ENCODE peak calls at places on chromosomes 7 and 10, in eight cellular contexts. One of them, this sample, is unnamed.

GRCh38 chr10:110209399-110209925 is 2.1 kb downstream of the MXI1 start:
- DNase-seq in NCI-H2029: no peak
- DNase-seq in NCI-H1092: peak; percentile 2
- DNase-seq in left lobe of liver: peak; percentile 62
- DNase-seq in Right ventricle myocardium superior: no peak
- DNase-seq in HFFc6: peak; percentile 54
- DNase-seq in M059J: peak; percentile 80
- DNase-seq in GM04503: no peak
- DNase-seq in this sample: peak; percentile 59

GRCh38 chr10:62636825-62637248 is 167.7 kb upstream of the ADO start:
- DNase-seq in GM04503: no peak
- DNase-seq in HFFc6: no peak
- DNase-seq in Right ventricle myocardium superior: no peak
- DNase-seq in M059J: no peak
- DNase-seq in NCI-H2029: no peak
- DNase-seq in left lobe of liver: no peak
- DNase-seq in NCI-H1092: no peak
- DNase-seq in this sample: no peak

GRCh38 chr7:47299496-47299895 is 282.4 kb downstream of the TNS3 start:
- DNase-seq in NCI-H1092: no peak
- DNase-seq in Right ventricle myocardium superior: no peak
- DNase-seq in left lobe of liver: no peak
- DNase-seq in M059J: no peak
- DNase-seq in NCI-H2029: no peak
- DNase-seq in GM04503: no peak
- DNase-seq in HFFc6: no peak
- DNase-seq in this sample: no peak

GRCh38 chr10:130227883-130228282 is 91.7 kb downstream of the GLRX3 start:
- DNase-seq in NCI-H2029: no peak
- DNase-seq in GM04503: no peak
- DNase-seq in NCI-H1092: no peak
- DNase-seq in HFFc6: no peak
- DNase-seq in Right ventricle myocardium superior: no peak
- DNase-seq in left lobe of liver: no peak
- DNase-seq in M059J: no peak
- DNase-seq in this sample: no peak

GRCh38 chr7:45919231-45919825 is 1.7 kb downstream of the IGFBP3 start:
- DNase-seq in HFFc6: no peak
- DNase-seq in NCI-H2029: no peak
- DNase-seq in M059J: no peak
- DNase-seq in left lobe of liver: no peak
- DNase-seq in Right ventricle myocardium superior: no peak
- DNase-seq in NCI-H1092: no peak
- DNase-seq in GM04503: no peak
- DNase-seq in this sample: no peak

GRCh38 chr7:3157541-3158287 is 114.0 kb upstream of the CARD11 start:
- DNase-seq in HFFc6: no peak
- DNase-seq in NCI-H2029: no peak
- DNase-seq in NCI-H1092: no peak
- DNase-seq in M059J: peak; percentile 65
- DNase-seq in Right ventricle myocardium superior: no peak
- DNase-seq in left lobe of liver: no peak
- DNase-seq in GM04503: no peak
- DNase-seq in this sample: no peak

GRCh38 chr7:148402159-148402558 is 188.4 kb upstream of the C7orf33 start:
- DNase-seq in Right ventricle myocardium superior: no peak
- DNase-seq in HFFc6: no peak
- DNase-seq in left lobe of liver: no peak
- DNase-seq in GM04503: no peak
- DNase-seq in NCI-H1092: no peak
- DNase-seq in M059J: no peak
- DNase-seq in NCI-H2029: no peak
- DNase-seq in this sample: no peak

GRCh38 chr10:79320785-79321493 is 26.3 kb upstream of the PPIF start:
- DNase-seq in Right ventricle myocardium superior: peak; percentile 11
- DNase-seq in NCI-H2029: no peak
- DNase-seq in HFFc6: peak; percentile 98
- DNase-seq in M059J: peak; percentile 98
- DNase-seq in NCI-H1092: no peak
- DNase-seq in left lobe of liver: no peak
- DNase-seq in GM04503: peak; percentile 80
- DNase-seq in this sample: peak; percentile 84

GRCh38 chr7:117781707-117782106 is 91.5 kb downstream of the CTTNBP2 start:
- DNase-seq in HFFc6: no peak
- DNase-seq in Right ventricle myocardium superior: no peak
- DNase-seq in left lobe of liver: no peak
- DNase-seq in NCI-H1092: no peak
- DNase-seq in GM04503: no peak
- DNase-seq in NCI-H2029: no peak
- DNase-seq in M059J: peak; percentile 3
- DNase-seq in this sample: no peak

GRCh38 chr7:123024989-123025758 is 29.7 kb upstream of the TAS2R16 start:
- DNase-seq in Right ventricle myocardium superior: no peak
- DNase-seq in NCI-H1092: no peak
- DNase-seq in NCI-H2029: no peak
- DNase-seq in left lobe of liver: no peak
- DNase-seq in GM04503: no peak
- DNase-seq in HFFc6: no peak
- DNase-seq in M059J: peak; percentile 1
- DNase-seq in this sample: no peak

GRCh38 chr10:125316436-125316835 is 156.1 kb upstream of the CTBP2 start:
- DNase-seq in Right ventricle myocardium superior: no peak
- DNase-seq in GM04503: no peak
- DNase-seq in NCI-H1092: no peak
- DNase-seq in HFFc6: no peak
- DNase-seq in NCI-H2029: no peak
- DNase-seq in left lobe of liver: no peak
- DNase-seq in M059J: no peak
- DNase-seq in this sample: no peak

GRCh38 chr7:121081327-121081936 is 92.9 kb downstream of the CPED1 start:
- DNase-seq in GM04503: peak; percentile 63
- DNase-seq in left lobe of liver: no peak
- DNase-seq in NCI-H1092: peak; percentile 56
- DNase-seq in Right ventricle myocardium superior: no peak
- DNase-seq in HFFc6: peak; percentile 75
- DNase-seq in NCI-H2029: peak; percentile 27
- DNase-seq in M059J: peak; percentile 76
- DNase-seq in this sample: peak; percentile 44

GRCh38 chr10:77702166-77702565 is 64.6 kb upstream of the KCNMA1 start:
- DNase-seq in M059J: peak; percentile 86
- DNase-seq in HFFc6: peak; percentile 82
- DNase-seq in Right ventricle myocardium superior: no peak
- DNase-seq in NCI-H2029: no peak
- DNase-seq in NCI-H1092: no peak
- DNase-seq in GM04503: peak; percentile 46
- DNase-seq in left lobe of liver: no peak
- DNase-seq in this sample: peak; percentile 54

GRCh38 chr10:8389630-8390029 is 335.1 kb downstream of the GATA3 start:
- DNase-seq in NCI-H2029: no peak
- DNase-seq in HFFc6: no peak
- DNase-seq in left lobe of liver: no peak
- DNase-seq in NCI-H1092: no peak
- DNase-seq in GM04503: no peak
- DNase-seq in M059J: peak; percentile 89
- DNase-seq in Right ventricle myocardium superior: no peak
- DNase-seq in this sample: no peak

GRCh38 chr10:114043532-114044250 is at the start of gene ADRB1:
- DNase-seq in HFFc6: no peak
- DNase-seq in M059J: peak; percentile 69
- DNase-seq in GM04503: no peak
- DNase-seq in NCI-H2029: peak; percentile 40
- DNase-seq in Right ventricle myocardium superior: peak; percentile 95
- DNase-seq in NCI-H1092: peak; percentile 40
- DNase-seq in left lobe of liver: peak; percentile 59
- DNase-seq in this sample: peak; percentile 48

GRCh38 chr10:90592903-90593302 is 264.9 kb downstream of the HTR7 start:
- DNase-seq in Right ventricle myocardium superior: peak; percentile 44
- DNase-seq in left lobe of liver: no peak
- DNase-seq in M059J: peak; percentile 90
- DNase-seq in GM04503: no peak
- DNase-seq in HFFc6: no peak
- DNase-seq in NCI-H1092: peak; percentile 31
- DNase-seq in NCI-H2029: peak; percentile 12
- DNase-seq in this sample: peak; percentile 12

GRCh38 chr7:2838873-2839578 is 5.1 kb downstream of the GNA12 start:
- DNase-seq in left lobe of liver: no peak
- DNase-seq in Right ventricle myocardium superior: no peak
- DNase-seq in M059J: no peak
- DNase-seq in NCI-H1092: no peak
- DNase-seq in HFFc6: no peak
- DNase-seq in NCI-H2029: no peak
- DNase-seq in GM04503: no peak
- DNase-seq in this sample: no peak

GRCh38 chr7:81715984-81716588 is 53.8 kb downstream of the HGF start:
- DNase-seq in Right ventricle myocardium superior: no peak
- DNase-seq in HFFc6: peak; percentile 50
- DNase-seq in GM04503: no peak
- DNase-seq in NCI-H1092: peak; percentile 21
- DNase-seq in M059J: peak; percentile 77
- DNase-seq in NCI-H2029: no peak
- DNase-seq in left lobe of liver: no peak
- DNase-seq in this sample: no peak

GRCh38 chr10:121307411-121307980 is 290.7 kb downstream of the FGFR2 start:
- DNase-seq in M059J: peak; percentile 38
- DNase-seq in left lobe of liver: no peak
- DNase-seq in HFFc6: no peak
- DNase-seq in NCI-H2029: no peak
- DNase-seq in GM04503: no peak
- DNase-seq in Right ventricle myocardium superior: no peak
- DNase-seq in NCI-H1092: no peak
- DNase-seq in this sample: no peak

GRCh38 chr10:24418532-24418931 is 209.6 kb downstream of the KIAA1217 start:
- DNase-seq in NCI-H2029: no peak
- DNase-seq in NCI-H1092: no peak
- DNase-seq in HFFc6: no peak
- DNase-seq in left lobe of liver: no peak
- DNase-seq in Right ventricle myocardium superior: no peak
- DNase-seq in M059J: no peak
- DNase-seq in GM04503: no peak
- DNase-seq in this sample: no peak

GRCh38 chr10:5545778-5546710 is 21.3 kb downstream of the CALML3 start:
- DNase-seq in Right ventricle myocardium superior: peak; percentile 74
- DNase-seq in left lobe of liver: peak; percentile 42
- DNase-seq in HFFc6: peak; percentile 38
- DNase-seq in M059J: peak; percentile 88
- DNase-seq in GM04503: no peak
- DNase-seq in NCI-H1092: no peak
- DNase-seq in NCI-H2029: peak; percentile 78
- DNase-seq in this sample: no peak

GRCh38 chr7:3070908-3071307 is 27.2 kb upstream of the CARD11 start:
- DNase-seq in left lobe of liver: no peak
- DNase-seq in Right ventricle myocardium superior: no peak
- DNase-seq in NCI-H1092: no peak
- DNase-seq in M059J: no peak
- DNase-seq in HFFc6: no peak
- DNase-seq in NCI-H2029: no peak
- DNase-seq in GM04503: no peak
- DNase-seq in this sample: no peak

GRCh38 chr7:51456471-51457060 is 140.0 kb upstream of the COBL start:
- DNase-seq in left lobe of liver: no peak
- DNase-seq in Right ventricle myocardium superior: no peak
- DNase-seq in GM04503: no peak
- DNase-seq in NCI-H2029: no peak
- DNase-seq in M059J: no peak
- DNase-seq in HFFc6: no peak
- DNase-seq in NCI-H1092: no peak
- DNase-seq in this sample: no peak

GRCh38 chr7:43553999-43554398 is 28.9 kb upstream of the STK17A start:
- DNase-seq in left lobe of liver: no peak
- DNase-seq in Right ventricle myocardium superior: no peak
- DNase-seq in NCI-H1092: no peak
- DNase-seq in GM04503: no peak
- DNase-seq in HFFc6: no peak
- DNase-seq in M059J: peak; percentile 34
- DNase-seq in NCI-H2029: no peak
- DNase-seq in this sample: peak; percentile 52

GRCh38 chr7:51325231-51325630 is 8.6 kb upstream of the COBL start:
- DNase-seq in Right ventricle myocardium superior: no peak
- DNase-seq in NCI-H1092: no peak
- DNase-seq in left lobe of liver: no peak
- DNase-seq in GM04503: no peak
- DNase-seq in NCI-H2029: no peak
- DNase-seq in M059J: no peak
- DNase-seq in HFFc6: no peak
- DNase-seq in this sample: no peak

GRCh38 chr10:27192284-27192683 is 37.1 kb downstream of the MASTL start:
- DNase-seq in NCI-H2029: no peak
- DNase-seq in NCI-H1092: no peak
- DNase-seq in left lobe of liver: no peak
- DNase-seq in GM04503: peak; percentile 77
- DNase-seq in Right ventricle myocardium superior: no peak
- DNase-seq in M059J: peak; percentile 92
- DNase-seq in HFFc6: peak; percentile 92
- DNase-seq in this sample: peak; percentile 91

GRCh38 chr10:96587255-96588059 is 645 bp upstream of the TM9SF3 start:
- DNase-seq in NCI-H2029: no peak
- DNase-seq in GM04503: no peak
- DNase-seq in HFFc6: peak; percentile 85
- DNase-seq in left lobe of liver: peak; percentile 83
- DNase-seq in Right ventricle myocardium superior: no peak
- DNase-seq in M059J: peak; percentile 87
- DNase-seq in NCI-H1092: peak; percentile 47
- DNase-seq in this sample: no peak

GRCh38 chr10:5292196-5292735 is 72.5 kb upstream of the UCN3 start:
- DNase-seq in HFFc6: no peak
- DNase-seq in GM04503: no peak
- DNase-seq in left lobe of liver: no peak
- DNase-seq in Right ventricle myocardium superior: no peak
- DNase-seq in NCI-H2029: no peak
- DNase-seq in M059J: no peak
- DNase-seq in NCI-H1092: no peak
- DNase-seq in this sample: no peak

GRCh38 chr7:11524476-11525398 is 307.3 kb downstream of the THSD7A start:
- DNase-seq in left lobe of liver: no peak
- DNase-seq in HFFc6: no peak
- DNase-seq in NCI-H1092: no peak
- DNase-seq in Right ventricle myocardium superior: no peak
- DNase-seq in GM04503: no peak
- DNase-seq in NCI-H2029: no peak
- DNase-seq in M059J: no peak
- DNase-seq in this sample: no peak

GRCh38 chr10:105358911-105359310 is 717.8 kb downstream of the SORCS3 start:
- DNase-seq in M059J: peak; percentile 26
- DNase-seq in NCI-H2029: no peak
- DNase-seq in Right ventricle myocardium superior: no peak
- DNase-seq in NCI-H1092: no peak
- DNase-seq in GM04503: no peak
- DNase-seq in left lobe of liver: no peak
- DNase-seq in HFFc6: no peak
- DNase-seq in this sample: no peak

GRCh38 chr7:141416691-141417268 is 134.4 kb upstream of the AGK start:
- DNase-seq in NCI-H1092: peak; percentile 85
- DNase-seq in M059J: no peak
- DNase-seq in GM04503: no peak
- DNase-seq in left lobe of liver: no peak
- DNase-seq in Right ventricle myocardium superior: no peak
- DNase-seq in HFFc6: no peak
- DNase-seq in NCI-H2029: peak; percentile 97
- DNase-seq in this sample: no peak

GRCh38 chr7:77699056-77699455 is 2.8 kb downstream of the RSBN1L start:
- DNase-seq in GM04503: no peak
- DNase-seq in NCI-H1092: no peak
- DNase-seq in HFFc6: no peak
- DNase-seq in Right ventricle myocardium superior: no peak
- DNase-seq in NCI-H2029: no peak
- DNase-seq in M059J: peak; percentile 60
- DNase-seq in left lobe of liver: no peak
- DNase-seq in this sample: no peak

GRCh38 chr7:78487464-78487863 is 688.9 kb downstream of the PHTF2 start:
- DNase-seq in left lobe of liver: no peak
- DNase-seq in HFFc6: no peak
- DNase-seq in Right ventricle myocardium superior: no peak
- DNase-seq in NCI-H1092: no peak
- DNase-seq in GM04503: no peak
- DNase-seq in M059J: no peak
- DNase-seq in NCI-H2029: peak; percentile 25
- DNase-seq in this sample: no peak

GRCh38 chr10:29804025-29804852 is 169.5 kb upstream of the SVIL start:
- DNase-seq in M059J: peak; percentile 91
- DNase-seq in HFFc6: peak; percentile 82
- DNase-seq in GM04503: peak; percentile 49
- DNase-seq in Right ventricle myocardium superior: no peak
- DNase-seq in left lobe of liver: no peak
- DNase-seq in NCI-H1092: no peak
- DNase-seq in NCI-H2029: peak; percentile 23
- DNase-seq in this sample: peak; percentile 62

This sample was measured in AG20443.